ENCODE peak calls at places on chromosome 10, in four cellular contexts. C is SK-MEL-5, M is SIG-M5, O is RPMI7951. B is an unnamed sample.

GRCh38 chr10:12081470-12081869 is 12.7 kb downstream of the DHTKD1 start:
- DNase-seq in C (no peak), M (no peak), O (no peak), B (no peak)

GRCh38 chr10:5915451-5915850 is 25.4 kb downstream of the FBH1 start:
- DNase-seq in C (no peak), M (no peak), O (no peak), B (no peak)

GRCh38 chr10:34918060-34918840 is 103.2 kb upstream of the PARD3 start:
- DNase-seq in C (no peak), M (no peak), O (no peak), B (no peak)

GRCh38 chr10:132452216-132452650 is 55.2 kb downstream of the PWWP2B start:
- DNase-seq in C (no peak), M (no peak), O (peak), B (no peak)

GRCh38 chr10:115909962-115910361 is 363.0 kb downstream of the GFRA1 start:
- DNase-seq in C (no peak), M (no peak), O (no peak), B (no peak)

GRCh38 chr10:116763440-116763839 is 21.1 kb upstream of the HSPA12A start:
- DNase-seq in C (peak), M (no peak), O (peak), B (no peak)

GRCh38 chr10:102764340-102765257 is 20.9 kb downstream of the WBP1L start:
- DNase-seq in C (no peak), M (no peak), O (no peak), B (no peak)

GRCh38 chr10:10520391-10521385 is 497.0 kb upstream of the CELF2 start:
- DNase-seq in C (no peak), M (no peak), O (no peak), B (no peak)

GRCh38 chr10:91391915-91392314 is 18.2 kb upstream of the HECTD2 start:
- DNase-seq in C (no peak), M (no peak), O (no peak), B (no peak)

GRCh38 chr10:71156436-71156835 is 55.9 kb upstream of the UNC5B start:
- DNase-seq in C (no peak), M (no peak), O (no peak), B (no peak)

GRCh38 chr10:97974108-97974507 is 56.3 kb downstream of the CRTAC1 start:
- DNase-seq in C (no peak), M (no peak), O (no peak), B (no peak)

GRCh38 chr10:44982496-44982895 is 3.9 kb upstream of the DEPP1 start:
- DNase-seq in C (no peak), M (no peak), O (no peak), B (peak)

GRCh38 chr10:89891006-89891405 is 189.6 kb downstream of the KIF20B start:
- DNase-seq in C (no peak), M (no peak), O (no peak), B (no peak)

GRCh38 chr10:50805981-50806622 is 66.4 kb downstream of the ASAH2B start:
- DNase-seq in C (no peak), M (no peak), O (no peak), B (no peak)

GRCh38 chr10:124433461-124433860 is 14.7 kb upstream of the OAT start:
- DNase-seq in C (no peak), M (no peak), O (no peak), B (no peak)

GRCh38 chr10:89744021-89744420 is 42.6 kb downstream of the KIF20B start:
- DNase-seq in C (no peak), M (no peak), O (no peak), B (no peak)

GRCh38 chr10:78627254-78627795 is 441.4 kb upstream of the ZMIZ1 start:
- DNase-seq in C (no peak), M (no peak), O (no peak), B (no peak)

GRCh38 chr10:11280187-11280932 is 262.7 kb downstream of the CELF2 start:
- DNase-seq in C (no peak), M (no peak), O (no peak), B (no peak)

GRCh38 chr10:11612004-11613001 is 853 bp upstream of the USP6NL start:
- DNase-seq in C (no peak), M (no peak), O (peak), B (no peak)

GRCh38 chr10:57338823-57339558 is 928.7 kb downstream of the IPMK start:
- DNase-seq in C (peak), M (no peak), O (peak), B (no peak)

GRCh38 chr10:88115406-88115805 is 252.0 kb downstream of the PTEN start:
- DNase-seq in C (no peak), M (no peak), O (peak), B (no peak)

GRCh38 chr10:60853107-60853506 is 74.8 kb downstream of the CDK1 start:
- DNase-seq in C (no peak), M (no peak), O (no peak), B (no peak)

GRCh38 chr10:78272329-78272728 is 238.7 kb downstream of the RPS24 start:
- DNase-seq in C (no peak), M (no peak), O (no peak), B (no peak)

GRCh38 chr10:128625926-128626325 is 499.7 kb upstream of the MKI67 start:
- DNase-seq in C (no peak), M (no peak), O (no peak), B (no peak)

GRCh38 chr10:116263870-116264269 is 9.1 kb downstream of the GFRA1 start:
- DNase-seq in C (peak), M (no peak), O (no peak), B (no peak)

GRCh38 chr10:59012839-59013238 is 163.6 kb upstream of the PHYHIPL start:
- DNase-seq in C (no peak), M (no peak), O (no peak), B (no peak)

GRCh38 chr10:73979428-73980407 is 18.2 kb upstream of the VCL start:
- DNase-seq in C (no peak), M (peak), O (no peak), B (no peak)

GRCh38 chr10:118551535-118552100 is 43.8 kb downstream of the PRLHR start:
- DNase-seq in C (no peak), M (no peak), O (no peak), B (no peak)

GRCh38 chr10:91643700-91644099 is 10.8 kb upstream of the PPP1R3C start:
- DNase-seq in C (no peak), M (no peak), O (no peak), B (no peak)

GRCh38 chr10:49649936-49650723 is 29.3 kb upstream of the C10orf53 start:
- DNase-seq in C (no peak), M (no peak), O (no peak), B (no peak)

GRCh38 chr10:49361735-49362568 is 33.9 kb downstream of the DRGX start:
- DNase-seq in C (no peak), M (no peak), O (no peak), B (no peak)

GRCh38 chr10:99917963-99918825 is 91.6 kb downstream of the DNMBP start:
- DNase-seq in C (no peak), M (no peak), O (peak), B (no peak)

GRCh38 chr10:102152545-102152890 is 329 bp downstream of the NOLC1 start:
- DNase-seq in C (peak), M (no peak), O (no peak), B (no peak)

GRCh38 chr10:5601826-5602225 is 64.6 kb downstream of the ASB13 start:
- DNase-seq in C (no peak), M (no peak), O (no peak), B (peak)

GRCh38 chr10:77556990-77557601 is 80.5 kb downstream of the KCNMA1 start:
- DNase-seq in C (no peak), M (no peak), O (no peak), B (no peak)

GRCh38 chr10:76397210-76397881 is 965.9 kb downstream of the LRMDA start:
- DNase-seq in C (no peak), M (no peak), O (peak), B (no peak)

GRCh38 chr10:72007246-72007892 is 43.2 kb downstream of the CHST3 start:
- DNase-seq in C (no peak), M (no peak), O (no peak), B (peak)

GRCh38 chr10:13404305-13404759 is 56.2 kb upstream of the SEPHS1 start:
- DNase-seq in C (no peak), M (no peak), O (no peak), B (no peak)